ENCODE peak calls at places on chromosome 21, in nine cellular contexts. C is cardiac muscle cell, A is ovary, Z is AG09309, B is IMR-90, F is WTC11, H is progenitor cell of endocrine pancreas, J is body of pancreas, G is lung. N is an unnamed sample.
A peak's percentile ranks its signal among the peaks of the same experiment; 100 is the strongest.

GRCh38 chr21:34126691-34127090 is 53.3 kb downstream of the MRPS6 start:
- DNase-seq in C (no peak), A (no peak), Z (no peak), B (peak; percentile 85), F (no peak), H (no peak), J (no peak), G (no peak), N (no peak)

GRCh38 chr21:38631171-38631570 is 132.9 kb upstream of the ERG start:
- DNase-seq in C (no peak), A (no peak), Z (peak; percentile 29), B (no peak), F (no peak), H (no peak), J (no peak), G (no peak), N (no peak)

GRCh38 chr21:26939532-26940181 is 27.2 kb downstream of the ADAMTS5 start:
- DNase-seq in C (no peak), A (no peak), Z (no peak), B (peak; percentile 65), F (no peak), H (no peak), J (no peak), G (no peak), N (no peak)

GRCh38 chr21:34882719-34883131 is 166.4 kb downstream of the RUNX1 start:
- DNase-seq in C (no peak), A (no peak), Z (no peak), B (no peak), F (no peak), H (no peak), J (no peak), G (no peak), N (peak; percentile 41)

GRCh38 chr21:36209626-36210171 is 53.1 kb downstream of the DOP1B start:
- DNase-seq in C (peak; percentile 56), A (no peak), Z (peak; percentile 28), B (peak; percentile 82), F (peak; percentile 68), H (no peak), J (peak; percentile 72), G (peak; percentile 41), N (peak; percentile 70)

GRCh38 chr21:22120616-22121266 is 1122.5 kb downstream of the NCAM2 start:
- DNase-seq in C (no peak), A (no peak), Z (no peak), B (no peak), F (peak; percentile 31), H (no peak), J (no peak), G (no peak), N (no peak)

GRCh38 chr21:38349111-38349746 is 92.4 kb downstream of the KCNJ15 start:
- DNase-seq in C (no peak), A (no peak), Z (no peak), B (peak; percentile 6), F (no peak), H (no peak), J (no peak), G (no peak), N (no peak)

GRCh38 chr21:41121785-41122415 is 46.1 kb upstream of the BACE2 start:
- DNase-seq in C (peak; percentile 85), A (peak; percentile 66), Z (peak; percentile 21), B (peak; percentile 63), F (peak; percentile 90), H (peak; percentile 71), J (peak; percentile 91), G (peak; percentile 83), N (peak; percentile 58)

GRCh38 chr21:41880153-41880552 is 1.0 kb upstream of the PRDM15 start:
- DNase-seq in C (no peak), A (no peak), Z (no peak), B (no peak), F (no peak), H (no peak), J (no peak), G (no peak), N (no peak)

DNA sequence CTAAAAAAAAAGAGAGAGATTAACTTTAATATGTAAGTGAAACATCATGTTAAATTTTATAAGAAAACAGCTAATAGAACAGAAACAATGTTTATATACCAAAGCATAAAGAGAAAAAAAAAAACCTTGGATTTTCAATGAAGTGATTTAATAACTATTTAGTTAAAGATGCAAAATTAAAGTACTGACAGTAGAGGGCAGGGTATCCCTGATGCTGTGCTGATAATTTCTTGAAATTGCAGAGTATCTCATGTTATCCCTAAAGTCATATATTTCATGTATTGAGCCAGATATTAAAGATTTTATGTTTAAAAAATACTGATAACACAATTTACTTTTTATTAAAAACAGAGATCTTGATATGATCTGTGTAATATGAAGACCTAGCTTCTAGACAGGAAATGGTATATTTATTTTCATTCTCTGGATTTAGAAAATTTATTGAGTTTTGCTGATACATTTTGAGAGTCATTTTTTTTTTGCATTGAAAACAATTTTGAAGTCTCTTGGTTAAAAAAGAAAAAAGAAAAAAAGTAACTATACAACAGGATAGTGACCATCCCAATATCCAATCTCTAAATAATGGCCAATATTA is 273.2 kb downstream of the USP25 start:
- DNase-seq in C (no peak), A (no peak), Z (peak; percentile 10), B (peak; percentile 51), F (no peak), H (no peak), J (no peak), G (no peak), N (no peak)
- TF ChIP-seq CTCF in C (peak; percentile 45), A (peak; percentile 7), Z (peak; percentile 52), B (peak; percentile 67), F (no peak), H (peak; percentile 44), J (no peak), G (no peak), N (no peak)

DNA sequence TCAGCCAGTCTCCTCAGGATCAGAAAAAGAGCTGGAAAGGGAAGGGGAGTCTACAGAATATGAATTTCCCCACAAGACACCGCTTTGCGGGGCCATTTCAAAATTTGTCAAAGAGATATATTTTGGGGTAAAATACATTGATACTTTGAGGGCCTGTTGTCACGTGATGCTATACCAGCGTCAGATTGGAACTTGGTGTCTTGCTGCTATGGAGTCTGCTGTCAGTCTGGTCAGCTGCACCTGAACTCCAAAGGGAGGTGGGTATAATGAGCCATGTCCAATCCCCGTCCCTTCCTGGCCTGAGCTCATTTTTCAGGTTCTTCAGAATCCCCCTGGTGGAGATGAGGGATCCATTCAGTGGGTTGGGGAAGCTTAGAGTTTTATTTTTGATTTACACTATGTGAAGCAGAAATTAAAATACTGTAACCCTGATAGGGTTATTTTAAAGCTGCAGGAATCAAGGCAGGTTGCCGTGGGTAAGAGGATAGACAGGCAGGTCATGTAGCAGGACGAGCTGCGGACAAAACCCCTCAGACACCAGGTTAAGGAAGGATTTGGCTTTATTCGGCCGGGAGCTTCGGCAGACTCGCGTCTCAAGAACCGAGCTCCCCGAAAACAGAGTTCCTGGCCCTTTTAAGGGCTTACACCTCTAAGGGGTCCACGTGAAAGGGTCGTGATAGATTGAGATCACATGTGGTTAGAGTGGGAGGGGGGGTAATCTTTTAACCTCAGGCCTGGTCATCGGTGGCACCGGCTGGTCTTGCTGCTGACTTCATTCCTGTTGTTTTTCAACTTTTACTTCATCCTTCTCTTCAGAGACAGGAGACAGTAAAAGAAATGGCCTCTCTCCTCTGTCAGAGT is 2.2 kb upstream of the POFUT2 start:
- DNase-seq in C (peak; percentile 34), A (peak; percentile 42), Z (no peak), B (peak; percentile 48), F (no peak), H (peak; percentile 6), J (no peak), G (no peak), N (no peak)
- TF ChIP-seq CTCF in C (peak; percentile 31), A (no peak), Z (peak; percentile 23), B (peak; percentile 44), F (no peak), H (peak; percentile 31), J (no peak), G (no peak), N (no peak)

DNA sequence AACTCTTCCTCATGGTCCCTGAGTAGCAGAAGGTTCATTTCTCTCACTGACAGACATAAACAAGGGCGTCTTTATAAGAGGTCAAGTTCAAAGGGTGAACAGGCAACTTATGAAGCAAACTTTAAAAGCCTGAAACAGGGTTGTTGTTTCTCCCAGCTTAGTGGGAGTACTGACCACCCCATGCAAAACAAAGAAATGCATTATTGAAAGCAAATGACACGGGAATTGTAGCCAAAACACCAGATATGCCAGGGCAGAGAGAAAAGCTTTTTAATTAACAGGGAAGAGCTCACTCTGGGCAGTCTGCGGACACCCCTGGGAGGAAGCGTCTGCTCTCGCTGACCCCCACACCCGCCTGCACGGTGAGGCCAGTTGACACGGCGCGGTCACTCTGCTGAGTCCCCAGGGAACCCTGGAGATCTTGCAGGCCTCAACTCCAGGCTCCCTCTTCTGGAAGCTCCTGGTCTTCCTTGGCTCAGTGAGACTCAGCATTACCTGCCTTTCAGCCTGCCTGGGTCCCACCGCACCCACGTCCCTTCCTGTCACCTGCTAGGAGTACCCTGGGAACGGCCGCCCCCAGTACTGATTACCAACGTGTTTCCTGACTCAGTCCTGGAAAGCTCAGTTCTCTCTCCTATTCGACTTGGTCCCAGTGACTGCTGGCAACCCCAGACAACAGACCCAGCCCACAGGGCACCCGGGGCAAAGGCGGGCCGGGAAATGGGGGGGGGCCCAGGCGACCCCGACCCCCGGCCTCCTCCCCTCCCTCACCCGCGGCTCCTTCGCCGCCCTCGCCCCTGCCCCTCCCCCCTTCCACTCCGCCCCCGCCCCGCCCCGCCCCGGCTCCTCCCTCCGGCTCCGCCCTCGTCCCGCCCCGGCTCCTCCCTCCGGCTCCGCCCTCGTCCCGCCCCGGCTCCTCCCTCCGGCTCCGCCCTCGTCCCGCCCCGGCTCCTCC is 972 bp downstream of the CFAP410 start:
- DNase-seq in C (peak; percentile 76), A (peak; percentile 81), Z (no peak), B (peak; percentile 47), F (peak; percentile 66), H (peak; percentile 53), J (peak; percentile 78), G (peak; percentile 63), N (peak; percentile 71)
- TF ChIP-seq CTCF in C (peak; percentile 37), A (no peak), Z (peak; percentile 47), B (peak; percentile 28), F (no peak), H (peak; percentile 44), J (peak; percentile 37), G (peak; percentile 11), N (no peak)

DNA sequence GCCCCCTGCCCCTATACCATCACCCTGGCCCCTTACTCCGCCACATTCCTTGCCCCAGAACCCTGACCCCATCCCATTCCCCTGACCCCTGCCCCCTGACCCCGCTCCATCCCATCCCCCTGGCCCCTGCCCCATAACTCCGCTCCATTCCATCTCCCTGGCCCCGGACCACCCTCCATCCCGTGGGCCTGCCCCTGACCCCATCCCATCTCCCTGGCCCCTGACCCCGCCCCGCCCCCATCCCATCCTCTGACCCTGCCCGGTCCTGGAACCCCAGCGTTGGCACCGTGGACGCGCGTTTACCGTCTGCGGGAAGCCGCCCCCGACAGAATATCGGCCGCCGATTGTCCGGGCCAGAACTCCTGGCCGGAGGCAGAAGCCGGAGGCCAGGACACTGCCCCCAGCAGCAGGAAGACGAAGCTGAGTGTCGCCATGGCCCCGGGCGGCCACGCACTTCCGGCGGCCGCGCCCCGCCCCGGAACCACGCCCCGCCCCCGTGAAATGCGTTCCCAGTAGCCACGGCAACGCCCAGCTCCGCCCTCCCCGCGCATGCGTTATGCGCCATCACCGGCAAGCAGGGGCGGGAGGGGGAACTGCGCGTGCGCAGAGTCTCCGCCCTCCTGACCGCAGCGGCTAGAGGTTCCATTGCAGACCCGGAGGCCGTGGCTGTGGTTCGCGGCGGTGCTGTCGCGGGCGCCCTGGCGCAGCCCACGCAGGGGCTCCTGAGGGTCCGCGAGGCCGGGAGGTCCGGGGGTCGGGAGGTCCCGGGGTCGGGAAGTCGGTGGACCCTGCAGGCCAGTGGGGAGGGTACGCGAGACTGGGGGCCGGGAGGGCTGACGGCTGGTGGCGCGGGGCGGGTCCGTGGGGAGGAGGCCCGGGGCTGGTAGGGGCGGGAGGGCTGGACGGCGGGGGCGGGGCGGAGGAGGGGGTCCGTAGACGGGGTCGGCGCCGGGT is at the start of gene POFUT2:
- DNase-seq in C (peak; percentile 97), A (peak; percentile 99), Z (peak; percentile 71), B (peak; percentile 92), F (peak; percentile 98), H (peak; percentile 99), J (peak; percentile 99), G (peak; percentile 97), N (peak; percentile 100)
- TF ChIP-seq CTCF in C (no peak), A (no peak), Z (no peak), B (peak; percentile 15), F (no peak), H (no peak), J (no peak), G (no peak), N (no peak)

N was measured in GM13976.